ENCODE peak calls at places on chromosome 13, in nine cellular contexts. A, N, V, Y, F, Z, W, D and R are unnamed samples.

GRCh38 chr13:51931606-51932005 is 69.8 kb downstream of the CCDC70 start:
- DNase-seq in N (no peak), F (no peak), Z (no peak), D (no peak), Y (no peak), A (no peak), W (no peak), V (no peak), R (no peak)

GRCh38 chr13:73681779-73682178 is 452.4 kb downstream of the KLF12 start:
- DNase-seq in W (no peak), A (no peak), D (no peak), F (no peak), N (no peak), Y (no peak), V (no peak), Z (no peak), R (no peak)

GRCh38 chr13:26529441-26529840 is 28.0 kb upstream of the WASF3 start:
- DNase-seq in V (no peak), W (peak), N (peak), A (no peak), D (peak), Y (no peak), Z (peak), F (no peak), R (peak)

GRCh38 chr13:91482427-91482826 is 84.0 kb downstream of the GPC5 start:
- DNase-seq in F (no peak), W (peak), D (peak), N (no peak), Y (no peak), A (no peak), Z (no peak), V (no peak), R (no peak)

GRCh38 chr13:25136872-25137623 is 35.0 kb downstream of the AMER2 start:
- DNase-seq in Z (no peak), Y (no peak), A (no peak), D (no peak), V (no peak), W (no peak), F (no peak), N (no peak), R (peak)

GRCh38 chr13:20714563-20715339 is 11.3 kb downstream of the IL17D start:
- DNase-seq in Z (no peak), N (peak), F (no peak), D (peak), A (no peak), W (peak), V (no peak), Y (no peak), R (no peak)

GRCh38 chr13:44432595-44432994 is 59.0 kb downstream of the SERP2 start:
- DNase-seq in V (no peak), F (no peak), D (peak), Z (no peak), Y (no peak), A (no peak), W (no peak), N (no peak), R (no peak)

GRCh38 chr13:33692531-33692930 is 125.4 kb upstream of the RFC3 start:
- DNase-seq in N (no peak), F (no peak), A (no peak), W (no peak), Z (no peak), D (no peak), Y (no peak), V (no peak), R (no peak)

GRCh38 chr13:107374038-107374437 is 806.1 kb upstream of the ARGLU1 start:
- DNase-seq in N (no peak), F (no peak), A (no peak), D (peak), V (no peak), W (peak), Y (no peak), Z (no peak), R (no peak)

GRCh38 chr13:72314210-72314609 is 413.2 kb downstream of the MZT1 start:
- DNase-seq in A (no peak), V (no peak), F (no peak), N (no peak), D (no peak), Z (no peak), W (no peak), Y (no peak), R (no peak)

GRCh38 chr13:20994441-20994821 is 67.0 kb downstream of the LATS2 start:
- DNase-seq in W (no peak), F (no peak), Z (no peak), A (no peak), N (no peak), Y (no peak), V (no peak), D (no peak), R (no peak)

GRCh38 chr13:99075268-99076191 is 97.7 kb upstream of the DOCK9 start:
- DNase-seq in A (no peak), Y (no peak), Z (no peak), D (no peak), W (no peak), F (no peak), V (no peak), N (peak), R (no peak)

GRCh38 chr13:79402074-79402635 is 3.9 kb downstream of the RBM26 start:
- DNase-seq in D (no peak), A (no peak), V (no peak), N (no peak), F (no peak), W (no peak), Z (no peak), Y (no peak), R (no peak)

GRCh38 chr13:30616927-30617314 is 799 bp upstream of the USPL1 start:
- DNase-seq in F (peak), D (peak), W (peak), Y (peak), V (no peak), N (peak), Z (peak), A (no peak), R (peak)

GRCh38 chr13:77338329-77338728 is 11.4 kb upstream of the MYCBP2 start:
- DNase-seq in D (no peak), Z (no peak), W (no peak), N (no peak), F (no peak), Y (no peak), A (no peak), V (no peak), R (no peak)

GRCh38 chr13:83184819-83185218 is 697.5 kb downstream of the SLITRK1 start:
- DNase-seq in V (no peak), N (no peak), A (no peak), Z (no peak), F (no peak), Y (no peak), D (peak), W (peak), R (no peak)

GRCh38 chr13:100300213-100300612 is 211.3 kb downstream of the PCCA start:
- DNase-seq in Y (no peak), F (no peak), A (no peak), V (no peak), D (no peak), N (no peak), Z (no peak), W (no peak), R (no peak)

GRCh38 chr13:30679483-30680330 is 55.6 kb upstream of the ALOX5AP start:
- DNase-seq in D (peak), W (peak), Y (no peak), F (no peak), V (no peak), Z (peak), A (no peak), N (peak), R (no peak)

GRCh38 chr13:88294368-88294767 is 623.2 kb downstream of the SLITRK5 start:
- DNase-seq in Z (no peak), D (no peak), V (no peak), A (no peak), W (no peak), N (no peak), Y (no peak), F (no peak), R (no peak)

GRCh38 chr13:51221674-51222509 is at the start of gene FAM124A:
- DNase-seq in D (peak), V (no peak), F (no peak), Z (peak), W (peak), Y (no peak), A (peak), N (peak), R (peak)

GRCh38 chr13:101346161-101346560 is 70.1 kb downstream of the NALCN start:
- DNase-seq in V (no peak), W (no peak), F (no peak), Y (no peak), N (no peak), D (peak), A (no peak), Z (no peak), R (no peak)

GRCh38 chr13:76928456-76928855 is 19.9 kb upstream of the ACOD1 start:
- DNase-seq in F (no peak), A (no peak), D (no peak), V (no peak), W (no peak), Z (no peak), Y (no peak), N (no peak), R (no peak)

GRCh38 chr13:35866801-35867200 is 264.4 kb downstream of the DCLK1 start:
- DNase-seq in W (no peak), Y (no peak), D (no peak), N (no peak), A (no peak), F (no peak), Z (no peak), V (no peak), R (no peak)

GRCh38 chr13:30133976-30134375 is 173.4 kb downstream of the KATNAL1 start:
- DNase-seq in A (no peak), Y (no peak), W (no peak), D (no peak), F (no peak), N (no peak), V (no peak), Z (no peak), R (no peak)

GRCh38 chr13:35472308-35473008 is 4.0 kb downstream of the MAB21L1 start:
- DNase-seq in A (no peak), D (no peak), Y (no peak), F (no peak), V (no peak), N (no peak), W (no peak), Z (no peak), R (no peak)

GRCh38 chr13:61024046-61024445 is 391.6 kb downstream of the PCDH20 start:
- DNase-seq in N (no peak), Z (no peak), D (no peak), A (no peak), F (no peak), W (no peak), V (no peak), Y (no peak), R (no peak)

GRCh38 chr13:80342541-80343371 is 1.8 kb upstream of the SPRY2 start:
- DNase-seq in W (peak), A (peak), Y (peak), F (peak), Z (peak), V (peak), N (peak), D (peak), R (peak)

GRCh38 chr13:93233997-93234416 is 7.4 kb downstream of the GPC6 start:
- DNase-seq in A (no peak), Z (no peak), F (no peak), N (no peak), V (no peak), D (no peak), Y (no peak), W (peak), R (no peak)

GRCh38 chr13:50645092-50645491 is 198.4 kb downstream of the DLEU7 start:
- DNase-seq in Z (no peak), Y (no peak), W (peak), D (peak), V (no peak), A (no peak), F (no peak), N (no peak), R (no peak)

GRCh38 chr13:100523994-100524393 is 64.6 kb downstream of the GGACT start:
- DNase-seq in N (no peak), A (no peak), Y (no peak), D (no peak), V (no peak), F (no peak), W (no peak), Z (no peak), R (no peak)

GRCh38 chr13:85597790-85598500 is 201.3 kb downstream of the SLITRK6 start:
- DNase-seq in N (no peak), Y (no peak), W (peak), A (no peak), D (peak), V (no peak), Z (no peak), F (no peak), R (no peak)

GRCh38 chr13:27533155-27533643 is 82.8 kb upstream of the MTIF3 start:
- DNase-seq in N (peak), F (no peak), V (no peak), W (peak), A (peak), Z (peak), D (peak), Y (no peak), R (peak)

GRCh38 chr13:79681069-79681468 is 200.1 kb downstream of the NDFIP2 start:
- DNase-seq in N (no peak), W (no peak), F (no peak), Y (no peak), A (no peak), Z (no peak), D (no peak), V (no peak), R (no peak)

GRCh38 chr13:35818577-35819165 is 312.5 kb downstream of the DCLK1 start:
- DNase-seq in Y (no peak), A (no peak), Z (peak), F (no peak), V (no peak), W (peak), D (peak), N (peak), R (no peak)

GRCh38 chr13:35475960-35476943 is at the start of gene MAB21L1:
- DNase-seq in A (no peak), V (no peak), Y (no peak), F (peak), N (peak), W (peak), D (peak), Z (peak), R (peak)

GRCh38 chr13:40181203-40181845 is 485.1 kb downstream of the FOXO1 start:
- DNase-seq in Y (no peak), N (no peak), Z (no peak), W (peak), A (no peak), D (peak), V (no peak), F (no peak), R (no peak)